ENCODE peak calls at places on chromosomes 7 and 10, in nine cellular contexts. G is CD8-positive, alpha-beta memory T cell; P is GM23248; Q is body of pancreas; I is upper lobe of right lung; H is neural progenitor cell; C is fibroblast of lung; M is aorta; J is lower lobe of right lung. Z is an unnamed sample.

GRCh38 chr10:44668336-44668735 is 242.8 kb upstream of the TMEM72 start:
- DNase-seq in H (no peak), J (no peak), Q (no peak), G (no peak), C (no peak), M (no peak), P (no peak), I (no peak), Z (no peak)

GRCh38 chr10:60960913-60961312 is 16.9 kb upstream of the RHOBTB1 start:
- DNase-seq in J (no peak), P (no peak), G (no peak), H (no peak), C (no peak), I (no peak), M (no peak), Q (no peak), Z (no peak)

GRCh38 chr10:15201589-15202300 is 33.3 kb upstream of the NMT2 start:
- DNase-seq in Q (no peak), G (no peak), H (no peak), I (no peak), C (peak), M (no peak), J (no peak), P (peak), Z (no peak)

GRCh38 chr7:115217373-115217772 is 295.5 kb downstream of the MDFIC start:
- DNase-seq in Q (no peak), J (no peak), C (peak), G (no peak), H (no peak), I (no peak), P (peak), M (no peak), Z (no peak)

GRCh38 chr10:11225935-11226334 is 208.3 kb downstream of the CELF2 start:
- DNase-seq in P (no peak), M (no peak), J (peak), C (no peak), G (peak), I (no peak), Q (peak), H (no peak), Z (peak)

GRCh38 chr10:82409671-82410070 is 534.7 kb downstream of the NRG3 start:
- DNase-seq in P (no peak), J (no peak), G (no peak), H (no peak), Q (no peak), M (no peak), C (no peak), I (no peak), Z (no peak)

GRCh38 chr10:28425431-28425830 is 107.5 kb upstream of the WAC start:
- DNase-seq in J (no peak), P (peak), I (no peak), C (no peak), M (no peak), Q (no peak), H (no peak), G (no peak), Z (no peak)

GRCh38 chr10:95841711-95842498 is 65.9 kb upstream of the CC2D2B start:
- DNase-seq in G (peak), J (no peak), H (peak), Q (peak), M (no peak), P (peak), I (no peak), C (peak), Z (no peak)

GRCh38 chr10:117134084-117135025 is 3.7 kb downstream of the VAX1 start:
- DNase-seq in H (peak), M (no peak), J (no peak), Q (no peak), C (no peak), I (no peak), P (peak), G (no peak), Z (no peak)

GRCh38 chr10:97553575-97554100 is 18.9 kb upstream of the ANKRD2 start:
- DNase-seq in Q (peak), I (peak), J (peak), M (peak), H (peak), G (peak), P (peak), C (peak), Z (peak)

GRCh38 chr10:97192952-97193435 is 7.2 kb upstream of the SLIT1 start:
- DNase-seq in G (no peak), Q (no peak), P (no peak), C (no peak), J (no peak), I (peak), H (no peak), M (peak), Z (no peak)

GRCh38 chr7:41698726-41699125 is 4.2 kb downstream of the INHBA start:
- DNase-seq in J (no peak), C (peak), I (no peak), H (no peak), Q (no peak), P (peak), G (no peak), M (no peak), Z (no peak)

GRCh38 chr10:6713716-6714115 is 133.6 kb upstream of the PRKCQ start:
- DNase-seq in H (peak), G (no peak), J (no peak), P (peak), I (no peak), C (no peak), Q (no peak), M (no peak), Z (no peak)

GRCh38 chr10:6114758-6115410 is 26.1 kb downstream of the RBM17 start:
- DNase-seq in M (no peak), P (peak), H (no peak), G (no peak), I (no peak), C (peak), Q (peak), J (no peak), Z (no peak)

GRCh38 chr10:604716-605631 is 84.5 kb downstream of the DIP2C start:
- DNase-seq in J (no peak), P (no peak), M (peak), H (no peak), G (no peak), Q (no peak), C (no peak), I (peak), Z (no peak)

GRCh38 chr10:97336446-97336845 is 1.9 kb upstream of the FRAT2 start:
- DNase-seq in H (no peak), I (no peak), G (no peak), J (no peak), M (no peak), P (peak), C (no peak), Q (no peak), Z (no peak)

GRCh38 chr10:85645851-85646250 is 720.7 kb downstream of the GRID1 start:
- DNase-seq in I (no peak), P (no peak), J (no peak), M (no peak), C (no peak), G (no peak), H (no peak), Q (no peak), Z (no peak)

GRCh38 chr10:93865794-93866193 is 28.0 kb upstream of the SLC35G1 start:
- DNase-seq in Q (no peak), C (no peak), P (no peak), G (no peak), M (no peak), J (no peak), I (no peak), H (no peak), Z (no peak)

GRCh38 chr10:58622286-58622685 is 109.6 kb downstream of the BICC1 start:
- DNase-seq in M (no peak), C (peak), J (no peak), Q (no peak), P (peak), I (no peak), H (no peak), G (no peak), Z (no peak)

DNA sequence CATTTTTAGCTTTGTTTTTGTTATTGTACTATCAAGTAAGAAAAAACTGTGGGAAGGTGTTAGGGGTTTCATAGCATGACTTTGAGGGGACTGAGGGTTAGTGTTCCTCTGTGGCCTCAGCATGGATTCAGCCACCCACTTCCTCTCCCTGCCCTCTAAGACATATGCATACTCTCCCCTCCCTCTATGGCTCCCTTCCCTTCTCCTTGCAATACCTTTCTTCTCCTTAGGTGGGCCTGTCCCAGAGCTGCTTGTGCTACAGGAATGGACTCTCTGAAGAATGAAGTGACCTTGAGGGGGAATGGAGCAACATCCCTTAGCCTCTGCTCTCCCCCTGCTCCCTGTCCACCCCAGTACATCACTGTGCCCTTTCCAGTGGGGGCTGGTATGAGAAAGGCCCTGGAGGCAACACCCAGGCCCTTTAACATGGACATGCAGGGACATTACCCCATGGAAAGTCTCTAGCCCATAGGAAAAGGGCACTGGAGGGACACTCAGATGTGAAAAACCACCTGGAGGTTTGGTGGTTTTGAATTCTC is 22.4 kb downstream of the CDH23 start:
- DNase-seq in M (no peak), I (no peak), G (no peak), Q (no peak), H (no peak), C (no peak), P (no peak), J (no peak), Z (no peak)
- H3K4me3 ChIP-seq in M (no peak), I (no peak), G (no peak), Q (no peak), H (no peak), C (no peak), P (no peak), J (no peak), Z (no peak)

GRCh38 chr7:113805976-113806375 is 112.8 kb downstream of the PPP1R3A start:
- DNase-seq in G (no peak), H (no peak), P (no peak), Q (no peak), I (no peak), C (no peak), J (no peak), M (no peak), Z (no peak)

GRCh38 chr7:113806633-113807327 is 112.0 kb downstream of the PPP1R3A start:
- DNase-seq in J (no peak), G (no peak), M (no peak), I (no peak), P (no peak), C (peak), H (no peak), Q (no peak), Z (no peak)

GRCh38 chr7:113812881-113813280 is 105.9 kb downstream of the PPP1R3A start:
- DNase-seq in M (no peak), G (no peak), J (no peak), Q (no peak), P (peak), I (no peak), H (no peak), C (no peak), Z (no peak)

GRCh38 chr7:113809591-113809990 is 109.2 kb downstream of the PPP1R3A start:
- DNase-seq in G (no peak), Q (no peak), J (no peak), C (no peak), P (no peak), I (no peak), H (no peak), M (no peak), Z (no peak)

DNA sequence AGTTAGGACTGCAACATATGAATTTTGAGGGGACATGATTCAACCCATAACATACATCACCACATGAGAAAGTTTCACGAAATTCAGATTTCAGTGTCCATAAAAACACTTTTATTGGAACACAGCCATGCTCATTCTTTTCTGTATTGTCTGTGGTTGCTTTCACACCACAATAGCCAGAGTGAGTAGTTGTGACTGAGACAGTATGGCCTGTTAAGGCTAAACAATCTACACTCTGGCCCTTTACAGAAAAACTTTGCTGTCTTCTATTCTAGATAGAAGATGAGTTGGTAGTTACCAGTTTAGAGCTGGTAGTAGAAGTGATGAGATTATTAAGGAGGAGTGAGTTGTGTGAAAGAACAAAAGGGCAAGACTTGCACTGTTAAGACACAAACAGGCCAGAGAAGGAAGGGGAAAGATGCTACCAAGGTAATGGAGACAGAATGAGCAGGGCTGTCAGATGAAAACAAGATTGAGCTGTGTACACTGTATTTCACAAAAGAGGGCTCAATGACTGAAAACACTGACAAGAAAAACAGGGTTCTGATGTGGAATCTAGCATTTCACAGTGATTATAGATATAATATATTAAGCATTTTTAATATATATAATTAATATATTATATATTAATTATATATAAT is 108.6 kb downstream of the PPP1R3A start:
- DNase-seq in P (peak), G (no peak), J (no peak), I (no peak), M (no peak), C (no peak), Q (no peak), H (no peak), Z (no peak)
- H3K27ac ChIP-seq in P (no peak), G (no peak), J (no peak), I (no peak), M (no peak), C (no peak), Q (no peak), H (no peak), Z (no peak)

GRCh38 chr7:119826547-119826946 is 446.4 kb upstream of the KCND2 start:
- DNase-seq in P (no peak), Q (no peak), H (no peak), G (no peak), M (no peak), J (no peak), C (no peak), I (no peak), Z (no peak)
- H3K4me3 ChIP-seq in P (no peak), Q (no peak), H (no peak), G (no peak), M (no peak), J (no peak), C (no peak), I (no peak), Z (no peak)

GRCh38 chr7:47948096-47948790 is at the start of gene PKD1L1:
- DNase-seq in Q (no peak), G (no peak), J (no peak), I (no peak), P (no peak), H (no peak), C (no peak), M (no peak), Z (no peak)
- H3K27ac ChIP-seq in Q (no peak), G (no peak), J (peak), I (no peak), P (no peak), H (no peak), C (no peak), M (no peak), Z (no peak)

DNA sequence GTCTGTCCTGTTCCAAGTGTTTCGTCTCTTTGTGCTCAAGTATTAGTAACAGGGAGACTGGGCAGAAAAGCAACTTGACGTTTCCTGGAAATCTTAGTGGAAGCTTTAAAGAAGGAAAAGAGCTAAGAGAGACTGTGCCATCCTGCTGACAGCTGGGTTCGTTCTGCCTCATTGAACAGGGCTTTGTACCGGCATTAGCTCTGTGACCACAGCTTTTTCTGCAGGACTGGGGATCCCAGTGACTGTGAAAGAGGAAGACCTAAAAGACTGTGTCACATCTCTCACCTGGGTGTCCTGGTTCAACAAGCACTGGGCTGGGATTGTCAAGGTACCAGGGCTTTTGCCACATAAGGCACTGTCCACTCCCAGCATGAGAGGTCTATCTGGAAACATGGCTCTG is 70.8 kb upstream of the CDCA7L start:
- DNase-seq in Q (no peak), C (no peak), G (no peak), J (no peak), H (peak), P (no peak), I (no peak), M (no peak), Z (no peak)
- H3K4me3 ChIP-seq in Q (no peak), C (no peak), G (no peak), J (no peak), H (no peak), P (no peak), I (no peak), M (no peak), Z (no peak)

DNA sequence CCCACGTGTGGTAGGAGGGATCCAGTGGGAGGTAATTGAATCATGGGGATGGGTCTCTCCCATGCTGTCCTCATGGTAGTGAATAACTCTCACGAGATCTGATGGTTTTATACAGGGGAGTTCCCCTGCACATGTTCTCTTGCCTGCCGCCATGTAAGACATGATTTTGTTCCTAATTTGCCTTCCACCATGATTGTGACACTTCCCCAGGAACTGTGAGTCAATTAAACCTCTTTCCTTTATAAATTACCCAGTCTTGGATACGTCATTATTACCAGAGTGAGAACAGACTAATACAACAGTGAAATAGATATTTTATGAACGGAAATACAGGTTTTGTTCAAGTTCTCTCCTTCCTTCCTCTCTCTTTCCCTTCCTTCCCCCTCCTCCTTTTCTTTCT is 15.8 kb downstream of the CALD1 start:
- DNase-seq in G (no peak), H (no peak), I (no peak), M (no peak), P (no peak), J (no peak), Q (no peak), C (no peak), Z (no peak)
- H3K27ac ChIP-seq in G (no peak), H (no peak), I (no peak), M (peak), P (no peak), J (no peak), Q (no peak), C (no peak), Z (no peak)

DNA sequence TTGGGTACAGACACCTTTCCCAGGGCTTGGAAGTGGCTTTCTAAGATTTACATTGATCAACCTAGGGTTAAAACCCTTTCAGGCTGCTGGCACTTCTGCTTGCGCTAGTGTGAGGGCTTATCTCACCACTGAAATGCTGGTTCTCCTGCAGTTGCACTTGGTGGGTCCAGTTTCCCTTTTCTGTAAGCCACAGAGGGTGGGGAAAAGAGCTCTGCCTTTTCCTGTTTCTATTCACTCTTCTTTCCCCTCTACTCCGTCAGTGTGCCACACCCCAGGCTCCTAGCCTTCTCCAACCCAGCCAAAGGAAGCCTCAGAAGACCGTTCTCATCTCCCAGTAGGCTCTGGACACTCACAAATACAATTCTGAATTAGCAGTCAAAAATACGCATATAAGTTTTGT is 19.0 kb upstream of the CAPZA2 start:
- DNase-seq in I (no peak), Q (no peak), P (no peak), J (peak), G (no peak), C (no peak), M (no peak), H (no peak), Z (no peak)
- H3K4me3 ChIP-seq in I (no peak), Q (no peak), P (no peak), J (peak), G (no peak), C (no peak), M (no peak), H (no peak), Z (no peak)

DNA sequence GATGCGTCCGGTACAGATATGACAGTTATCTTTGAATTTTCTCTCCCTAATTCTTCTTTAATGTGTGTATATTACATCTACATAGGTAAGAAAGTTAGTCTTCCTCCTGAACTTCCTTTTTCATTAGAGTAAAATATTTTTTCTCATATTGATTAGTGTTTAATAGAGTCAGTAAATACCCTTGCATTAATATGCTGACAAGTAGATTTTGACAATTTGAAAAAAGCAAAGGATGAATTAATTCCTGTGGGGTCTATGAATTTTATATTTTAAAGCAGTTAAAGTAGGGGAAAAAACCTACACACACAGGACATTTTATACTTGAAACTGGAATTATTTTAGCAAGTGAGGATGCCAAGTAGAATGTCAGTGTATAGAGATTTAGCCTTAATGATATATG is 9.4 kb downstream of the OTUD1 start:
- DNase-seq in I (no peak), G (no peak), H (no peak), M (no peak), J (no peak), Q (no peak), P (no peak), C (no peak), Z (no peak)
- H3K27ac ChIP-seq in I (no peak), G (no peak), H (no peak), M (no peak), J (no peak), Q (no peak), P (no peak), C (no peak), Z (peak)

Z was measured in spleen.